ENCODE peak calls at places on chromosome 16, in ten cellular contexts. S is fibroblast of lung, K is HCT116, G is psoas muscle, Z is right atrium auricular region, T is mucosa of descending colon, Y is breast epithelium, Q is neural progenitor cell, N is lower lobe of right lung, R is left lung. A is an unnamed sample.

GRCh38 chr16:5615868-5616642 is 518.5 kb upstream of the EEF2KMT start:
- DNase-seq in S (no peak), K (peak; percentile 24), G (peak; percentile 48), Z (peak; percentile 60), T (peak; percentile 73), Y (peak; percentile 65), Q (peak; percentile 92), N (peak; percentile 60), R (peak; percentile 36), A (no peak)

GRCh38 chr16:11136600-11136999 is 119.4 kb downstream of the SOCS1 start:
- DNase-seq in S (no peak), K (no peak), G (peak; percentile 76), Z (no peak), T (no peak), Y (peak; percentile 50), Q (no peak), N (no peak), R (no peak), A (no peak)

GRCh38 chr16:64130140-64130539 is 991.7 kb downstream of the CDH11 start:
- DNase-seq in S (no peak), K (no peak), G (no peak), Z (no peak), T (no peak), Y (no peak), Q (no peak), N (no peak), R (no peak), A (no peak)

GRCh38 chr16:1691276-1691675 is 13.2 kb downstream of the JPT2 start:
- DNase-seq in S (peak; percentile 32), K (no peak), G (no peak), Z (no peak), T (no peak), Y (no peak), Q (no peak), N (no peak), R (no peak), A (no peak)

GRCh38 chr16:56980792-56981724 is 8.3 kb upstream of the NLRC5 start:
- DNase-seq in S (no peak), K (no peak), G (peak; percentile 11), Z (no peak), T (no peak), Y (no peak), Q (peak; percentile 22), N (no peak), R (no peak), A (no peak)

GRCh38 chr16:81094771-81095251 is 1.4 kb downstream of the GCSH start:
- DNase-seq in S (peak; percentile 64), K (no peak), G (no peak), Z (no peak), T (no peak), Y (no peak), Q (no peak), N (no peak), R (no peak), A (no peak)

GRCh38 chr16:47887496-47887895 is 268.3 kb downstream of the ABCC12 start:
- DNase-seq in S (no peak), K (no peak), G (no peak), Z (no peak), T (no peak), Y (no peak), Q (peak; percentile 47), N (no peak), R (no peak), A (no peak)

GRCh38 chr16:65728172-65728571 is 606.3 kb upstream of the CDH11 start:
- DNase-seq in S (no peak), K (no peak), G (no peak), Z (no peak), T (no peak), Y (peak; percentile 37), Q (peak; percentile 90), N (no peak), R (no peak), A (no peak)

GRCh38 chr16:81838794-81839193 is 59.7 kb downstream of the PLCG2 start:
- DNase-seq in S (no peak), K (peak; percentile 42), G (no peak), Z (no peak), T (no peak), Y (no peak), Q (no peak), N (no peak), R (no peak), A (no peak)

GRCh38 chr16:50747206-50747956 is 5.5 kb downstream of the CYLD start:
- DNase-seq in S (peak; percentile 37), K (peak; percentile 15), G (no peak), Z (no peak), T (no peak), Y (no peak), Q (no peak), N (no peak), R (no peak), A (no peak)

GRCh38 chr16:67551972-67552371 is 10.4 kb upstream of the CTCF start:
- DNase-seq in S (no peak), K (no peak), G (no peak), Z (no peak), T (no peak), Y (no peak), Q (no peak), N (peak; percentile 10), R (peak; percentile 18), A (no peak)

DNA sequence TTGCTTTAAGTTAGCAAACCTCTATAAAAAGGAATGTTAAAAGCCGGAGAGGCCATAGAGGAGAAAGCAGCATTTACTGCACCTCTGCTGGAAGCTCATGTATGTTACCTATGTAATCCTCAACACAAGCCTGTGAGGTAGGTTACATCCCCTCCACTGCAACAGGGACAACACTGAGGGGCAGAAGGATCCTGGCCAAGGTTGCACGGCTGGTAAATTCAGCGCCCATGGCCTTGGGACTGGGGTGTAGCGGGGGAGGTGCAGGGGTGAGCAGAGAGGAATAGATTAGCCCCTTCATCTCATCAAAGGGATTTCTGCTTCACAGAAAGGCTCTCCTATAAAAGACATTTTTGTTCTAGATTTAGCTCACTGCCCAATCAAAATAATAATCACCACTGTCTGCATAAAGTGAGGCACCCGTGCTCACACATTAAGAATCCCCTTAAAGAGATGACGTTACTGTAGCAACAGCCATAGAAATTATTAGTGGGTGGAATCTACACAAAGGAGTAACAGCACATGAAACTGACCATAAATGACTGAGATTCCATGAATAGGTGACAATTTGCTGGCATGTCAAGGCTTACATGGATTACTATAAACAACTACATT is 3.3 kb downstream of the ZCCHC14 start:
- DNase-seq in S (no peak), K (no peak), G (no peak), Z (no peak), T (no peak), Y (no peak), Q (no peak), N (no peak), R (no peak), A (no peak)
- H3K4me1 ChIP-seq in S (peaks cover 21% of the 10 kb centered on the region), K (peaks cover 14% of the 10 kb centered on the region), G (peaks cover 54% of the 10 kb centered on the region), Z (no peaks in the 10 kb centered on the region), T (peaks cover 38% of the 10 kb centered on the region), Y (peaks cover 3% of the 10 kb centered on the region), Q (peaks cover 27% of the 10 kb centered on the region), N (peaks cover 71% of the 10 kb centered on the region), R (peaks cover 76% of the 10 kb centered on the region), A (peaks cover 74% of the 10 kb centered on the region)

DNA sequence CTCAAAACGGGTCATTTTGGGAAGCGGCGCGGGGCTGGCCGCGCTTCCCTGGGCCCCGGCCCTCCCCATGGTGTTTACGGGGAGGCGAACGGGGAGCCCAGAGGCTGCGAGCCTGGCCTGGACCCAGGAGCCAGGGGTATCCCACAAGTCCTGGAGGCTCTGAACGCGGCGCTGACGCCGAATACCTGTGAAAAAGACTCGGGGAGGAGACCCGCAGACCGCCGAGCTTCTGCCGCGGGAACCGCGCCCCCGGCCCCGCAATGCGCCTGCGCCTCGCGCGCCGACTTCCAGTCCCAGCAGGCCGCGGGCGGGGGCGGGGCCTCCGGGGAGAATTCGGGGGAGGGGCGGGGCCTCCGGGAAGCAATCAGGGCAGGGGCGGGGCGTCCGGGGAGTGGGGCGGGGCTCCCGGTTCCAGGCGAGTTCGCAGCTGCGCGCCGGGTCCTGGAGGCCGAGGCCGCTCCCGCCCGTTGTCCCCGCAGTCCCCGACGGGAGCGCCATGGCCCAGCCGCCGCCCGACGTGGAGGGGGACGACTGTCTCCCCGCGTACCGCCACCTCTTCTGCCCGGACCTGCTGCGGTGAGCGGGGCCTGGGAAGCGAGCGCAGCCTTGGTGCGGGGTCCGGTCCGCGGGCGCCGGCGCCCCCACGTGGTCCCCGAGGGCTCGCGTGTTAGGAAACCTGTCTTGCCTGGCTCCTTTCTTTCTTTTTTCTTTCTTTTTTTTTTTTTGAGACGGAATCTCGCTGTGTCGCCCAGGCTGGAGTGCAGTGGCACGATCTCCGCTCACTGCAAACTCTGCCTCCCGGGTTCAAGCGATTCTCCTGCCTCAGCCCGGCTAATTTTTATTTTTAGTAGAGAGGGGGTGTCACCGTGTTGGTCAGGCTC is at the start of gene DECR2:
- DNase-seq in S (peak; percentile 91), K (no peak), G (peak; percentile 98), Z (peak; percentile 93), T (peak; percentile 99), Y (peak; percentile 95), Q (peak; percentile 98), N (peak; percentile 97), R (peak; percentile 96), A (peak; percentile 86)
- TF ChIP-seq CTCF in S (peak; percentile 31), K (no peak), G (peak; percentile 38), Z (peak; percentile 78), T (no peak), Y (peak; percentile 28), Q (peak; percentile 55), N (peak; percentile 60), R (no peak), A (peak; percentile 44)

DNA sequence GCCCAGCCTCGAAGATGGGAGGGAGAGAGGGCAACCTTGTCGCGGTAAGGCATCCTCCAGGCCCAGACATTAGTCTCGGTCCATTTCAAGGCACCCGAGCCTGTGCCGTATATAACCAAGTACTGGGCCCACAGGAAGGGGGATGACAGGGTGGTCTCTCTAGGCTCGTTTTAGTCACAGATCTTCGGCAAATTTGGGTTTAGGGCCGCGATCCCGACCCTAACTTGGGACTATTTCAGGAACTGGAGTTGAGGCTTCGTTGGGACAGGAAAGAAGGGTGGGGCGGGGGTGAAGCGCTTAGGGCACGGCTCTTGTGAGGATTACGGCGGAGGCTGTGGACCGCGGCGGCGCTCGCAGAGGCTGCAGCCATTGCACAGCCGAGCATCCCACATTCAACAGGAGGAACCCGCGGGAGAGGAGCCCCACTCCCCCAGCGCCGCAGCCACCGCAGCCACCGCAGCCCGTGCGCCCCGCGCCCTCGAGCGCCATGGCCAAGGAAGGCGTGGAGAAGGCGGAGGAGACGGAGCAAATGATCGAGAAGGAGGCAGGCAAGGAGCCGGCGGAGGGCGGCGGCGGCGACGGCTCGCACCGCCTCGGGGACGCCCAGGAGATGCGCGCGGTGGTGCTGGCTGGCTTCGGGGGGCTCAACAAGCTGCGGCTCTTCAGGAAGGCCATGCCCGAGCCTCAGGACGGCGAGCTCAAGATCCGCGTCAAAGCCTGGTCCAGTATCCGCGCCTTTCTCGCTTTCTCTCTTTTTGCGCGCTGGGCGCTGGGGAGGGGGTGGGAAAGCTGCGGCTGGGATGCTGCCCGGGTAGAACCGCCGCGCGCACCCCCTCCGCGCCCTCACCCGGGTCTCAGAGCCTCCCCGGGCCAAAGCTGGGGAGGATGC is at the start of gene VAT1L:
- DNase-seq in S (peak; percentile 66), K (no peak), G (no peak), Z (no peak), T (peak; percentile 35), Y (no peak), Q (peak; percentile 78), N (no peak), R (no peak), A (no peak)
- H3K4me3 ChIP-seq in S (peak within 1 kb of the TSS; percentile 74), K (no peak within 1 kb of the TSS), G (peak within 1 kb of the TSS; percentile 56), Z (peak within 1 kb of the TSS; percentile 71), T (no peak within 1 kb of the TSS), Y (peak within 1 kb of the TSS; percentile 60), Q (peak within 1 kb of the TSS; percentile 90), N (peak within 1 kb of the TSS; percentile 54), R (peak within 1 kb of the TSS; percentile 31), A (peak within 1 kb of the TSS; percentile 85)

DNA sequence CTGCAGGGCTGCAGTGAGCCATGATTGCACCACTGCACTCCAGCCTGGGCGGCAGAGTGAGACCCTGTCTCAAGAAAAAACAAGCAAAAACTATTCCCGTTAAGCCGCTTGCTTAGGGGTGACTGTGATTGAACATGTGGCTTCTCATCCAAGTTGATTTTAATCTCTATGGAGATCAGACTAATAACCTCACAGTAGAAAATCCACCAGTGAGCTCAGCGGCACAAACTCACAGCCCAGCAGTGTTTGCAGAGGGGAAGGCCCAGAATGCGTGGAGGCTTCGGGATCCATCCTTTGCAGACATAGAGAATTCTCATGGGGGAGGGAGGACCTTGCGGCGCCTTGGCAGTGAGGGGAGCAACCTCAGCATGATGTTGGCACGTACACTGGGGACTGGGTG is 7.4 kb downstream of the BANP start:
- DNase-seq in S (no peak), K (no peak), G (no peak), Z (no peak), T (no peak), Y (no peak), Q (no peak), N (no peak), R (no peak), A (no peak)
- H3K4me1 ChIP-seq in S (peaks cover 13% of the 10 kb centered on the region), K (no peaks in the 10 kb centered on the region), G (peaks cover 24% of the 10 kb centered on the region), Z (no peaks in the 10 kb centered on the region), T (peaks cover 10% of the 10 kb centered on the region), Y (peaks cover 16% of the 10 kb centered on the region), Q (peaks cover 17% of the 10 kb centered on the region), N (peaks cover 37% of the 10 kb centered on the region), R (peaks cover 66% of the 10 kb centered on the region), A (peaks cover 3% of the 10 kb centered on the region)